ENCODE peak calls at places on chromosomes 7 and 10, in four cellular contexts. One of them, this sample, is unnamed.

GRCh38 chr7:76086070-76086469 is 38.2 kb downstream of the MDH2 start:
- DNase-seq in prostate gland: no peak
- DNase-seq in DND-41: no peak
- DNase-seq in psoas muscle: no peak
- DNase-seq in this sample: no peak

GRCh38 chr10:73923935-73924598 is 13.1 kb downstream of the PLAU start:
- DNase-seq in prostate gland: no peak
- DNase-seq in psoas muscle: no peak
- DNase-seq in DND-41: no peak
- DNase-seq in this sample: no peak

GRCh38 chr7:41029072-41029492 is 673.8 kb downstream of the INHBA start:
- DNase-seq in DND-41: no peak
- DNase-seq in prostate gland: no peak
- DNase-seq in psoas muscle: no peak
- DNase-seq in this sample: no peak

GRCh38 chr7:137343483-137343841 is at the start of gene PTN:
- DNase-seq in psoas muscle: no peak
- DNase-seq in prostate gland: peak; percentile 14
- DNase-seq in DND-41: no peak
- DNase-seq in this sample: no peak

GRCh38 chr7:108248821-108249220 is 118.7 kb upstream of the LAMB4 start:
- DNase-seq in prostate gland: no peak
- DNase-seq in DND-41: no peak
- DNase-seq in psoas muscle: no peak
- DNase-seq in this sample: no peak

GRCh38 chr10:84824525-84824924 is 496.1 kb downstream of the CCSER2 start:
- DNase-seq in psoas muscle: no peak
- DNase-seq in DND-41: no peak
- DNase-seq in prostate gland: no peak
- DNase-seq in this sample: no peak

GRCh38 chr7:128322040-128322643 is 21.6 kb downstream of the RBM28 start:
- DNase-seq in DND-41: no peak
- DNase-seq in prostate gland: no peak
- DNase-seq in psoas muscle: no peak
- DNase-seq in this sample: no peak

GRCh38 chr10:43897765-43898419 is 249.2 kb upstream of the ZNF32 start:
- DNase-seq in DND-41: no peak
- DNase-seq in psoas muscle: no peak
- DNase-seq in prostate gland: no peak
- DNase-seq in this sample: no peak

GRCh38 chr10:69335063-69335587 is 56.8 kb downstream of the HK1 start:
- DNase-seq in prostate gland: no peak
- DNase-seq in psoas muscle: peak; percentile 69
- DNase-seq in DND-41: no peak
- DNase-seq in this sample: peak; percentile 45

GRCh38 chr10:133143200-133143533 is 16.9 kb upstream of the KNDC1 start:
- DNase-seq in prostate gland: no peak
- DNase-seq in DND-41: no peak
- DNase-seq in psoas muscle: no peak
- DNase-seq in this sample: no peak

GRCh38 chr7:149885191-149886017 is 11.6 kb downstream of the ATP6V0E2 start:
- DNase-seq in DND-41: no peak
- DNase-seq in prostate gland: peak; percentile 3
- DNase-seq in psoas muscle: no peak
- DNase-seq in this sample: no peak

GRCh38 chr7:128788446-128789412 is 3.0 kb upstream of the CCDC136 start:
- DNase-seq in DND-41: no peak
- DNase-seq in prostate gland: no peak
- DNase-seq in psoas muscle: no peak
- DNase-seq in this sample: no peak

DNA sequence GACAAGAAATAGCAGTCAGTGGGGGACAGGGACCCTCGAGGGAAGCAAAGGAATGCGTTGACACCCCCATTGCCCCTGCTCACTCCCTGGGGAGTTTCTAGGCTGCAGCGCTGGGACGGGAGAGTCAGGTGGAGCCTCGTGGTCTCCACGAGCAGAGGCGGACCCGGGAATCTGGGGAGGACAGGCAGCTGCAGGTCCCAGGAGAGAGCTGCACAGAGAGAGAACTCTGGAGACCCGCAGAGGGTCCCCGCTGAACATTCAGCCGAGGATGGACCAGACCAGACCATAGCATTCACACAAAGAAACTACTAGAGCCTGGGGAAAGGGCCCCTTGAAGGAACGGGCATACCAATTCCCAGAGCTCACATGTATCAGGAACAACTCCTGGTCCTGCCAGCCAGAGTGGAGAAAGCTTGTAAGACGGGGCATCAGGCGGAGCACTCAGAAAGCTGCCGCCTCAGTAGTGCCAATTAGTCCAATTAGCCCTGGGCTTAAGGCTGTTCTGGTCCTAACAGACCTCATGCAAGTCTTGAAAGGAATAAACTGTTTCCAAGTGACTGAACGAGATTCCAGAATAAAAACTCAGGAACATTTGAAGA is 966.7 kb upstream of the ZNF722 start:
- DNase-seq in prostate gland: no peak
- DNase-seq in DND-41: no peak
- DNase-seq in psoas muscle: no peak
- DNase-seq in this sample: no peak
- H3K9me3 ChIP-seq in prostate gland: no peaks in the 10 kb centered on the region
- H3K9me3 ChIP-seq in DND-41: peaks cover 16% of the 10 kb centered on the region
- H3K9me3 ChIP-seq in psoas muscle: peaks cover 6% of the 10 kb centered on the region
- H3K9me3 ChIP-seq in this sample: no peaks in the 10 kb centered on the region

GRCh38 chr7:133702903-133703302 is 424.2 kb upstream of the LRGUK start:
- DNase-seq in prostate gland: no peak
- DNase-seq in psoas muscle: no peak
- DNase-seq in DND-41: no peak
- DNase-seq in this sample: no peak
- H3K4me3 ChIP-seq in prostate gland: no peak overlapping the region
- H3K4me3 ChIP-seq in psoas muscle: no peak overlapping the region
- H3K4me3 ChIP-seq in DND-41: no peak overlapping the region
- H3K4me3 ChIP-seq in this sample: no peak overlapping the region

GRCh38 chr10:123908379-123908778 is 16.8 kb upstream of the CPXM2 start:
- DNase-seq in psoas muscle: no peak
- DNase-seq in prostate gland: no peak
- DNase-seq in DND-41: no peak
- DNase-seq in this sample: no peak

GRCh38 chr10:123904834-123905409 is 13.3 kb upstream of the CPXM2 start:
- DNase-seq in prostate gland: no peak
- DNase-seq in DND-41: no peak
- DNase-seq in psoas muscle: no peak
- DNase-seq in this sample: no peak

GRCh38 chr10:123911866-123912265 is 20.3 kb upstream of the CPXM2 start:
- DNase-seq in psoas muscle: no peak
- DNase-seq in DND-41: no peak
- DNase-seq in prostate gland: no peak
- DNase-seq in this sample: no peak

GRCh38 chr10:123909866-123910265 is 18.3 kb upstream of the CPXM2 start:
- DNase-seq in psoas muscle: no peak
- DNase-seq in DND-41: no peak
- DNase-seq in prostate gland: no peak
- DNase-seq in this sample: no peak

DNA sequence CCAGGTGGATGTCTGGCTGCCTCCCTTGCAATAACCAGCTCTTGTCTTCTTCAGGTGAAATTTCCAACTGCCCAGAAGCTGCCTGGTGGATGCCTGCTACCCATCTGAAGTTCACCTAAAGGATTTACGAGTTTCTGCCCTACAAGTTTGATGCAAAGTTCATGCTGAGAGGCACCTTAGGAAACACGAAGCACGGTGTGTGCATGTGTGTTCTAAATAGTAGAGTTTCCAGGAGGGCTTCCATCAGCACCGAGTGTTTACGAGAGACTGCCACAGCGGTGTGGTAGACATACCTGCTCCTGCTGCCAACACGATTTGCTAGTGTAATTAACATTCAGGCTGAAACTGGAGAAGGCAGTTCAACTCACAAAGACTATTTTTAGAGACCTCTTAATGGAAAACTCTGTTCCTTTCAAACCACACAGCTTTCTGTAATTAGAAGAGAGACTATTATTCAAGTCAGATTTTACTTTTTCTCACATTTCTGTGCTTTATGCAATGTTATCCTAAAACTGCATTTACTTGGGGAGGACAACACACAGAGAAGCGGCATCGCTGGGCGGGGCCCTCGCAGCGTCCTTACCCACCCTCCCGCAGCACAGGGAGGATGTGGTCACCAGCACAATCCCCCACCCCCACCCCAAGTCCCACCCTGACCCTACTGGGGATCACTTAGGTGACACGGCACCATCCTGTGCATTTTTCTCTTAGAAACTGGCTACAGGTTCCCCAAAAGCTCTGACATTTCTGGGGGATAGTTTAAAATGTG is 15.5 kb upstream of the CPXM2 start:
- DNase-seq in psoas muscle: no peak
- DNase-seq in DND-41: no peak
- DNase-seq in prostate gland: no peak
- DNase-seq in this sample: no peak
- H3K27ac ChIP-seq in psoas muscle: no peak overlapping the region
- H3K27ac ChIP-seq in DND-41: no peak overlapping the region
- H3K27ac ChIP-seq in prostate gland: no peak overlapping the region
- H3K27ac ChIP-seq in this sample: no peak overlapping the region

DNA sequence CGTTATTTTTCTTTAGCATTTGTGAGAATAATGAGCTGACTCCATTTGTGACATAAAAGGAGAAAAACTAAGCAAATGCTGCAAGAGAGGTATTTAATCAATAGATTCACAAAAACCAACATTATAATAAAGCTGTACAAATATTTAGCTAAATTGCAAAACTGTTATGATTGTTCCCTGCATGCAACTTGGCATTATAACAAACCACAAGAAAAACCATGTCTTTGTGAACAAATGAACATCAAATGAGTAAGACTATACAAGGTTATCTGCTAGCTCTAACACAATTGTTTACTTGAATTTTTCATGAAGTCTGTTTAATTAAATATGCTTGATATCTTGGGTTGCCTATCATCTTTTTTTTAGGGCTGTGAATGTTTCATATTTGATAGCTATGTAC is 50.8 kb upstream of the PPP1R9A start:
- DNase-seq in DND-41: no peak
- DNase-seq in prostate gland: no peak
- DNase-seq in psoas muscle: no peak
- DNase-seq in this sample: no peak
- H3K9me3 ChIP-seq in DND-41: no peaks in the 10 kb centered on the region
- H3K9me3 ChIP-seq in prostate gland: no peaks in the 10 kb centered on the region
- H3K9me3 ChIP-seq in psoas muscle: no peaks in the 10 kb centered on the region
- H3K9me3 ChIP-seq in this sample: no peaks in the 10 kb centered on the region

GRCh38 chr10:103277713-103278299 is 868 bp downstream of the INA start:
- DNase-seq in prostate gland: no peak
- DNase-seq in DND-41: no peak
- DNase-seq in psoas muscle: no peak
- DNase-seq in this sample: no peak
- H3K4me3 ChIP-seq in prostate gland: peak overlapping the region; percentile 25
- H3K4me3 ChIP-seq in DND-41: no peak overlapping the region
- H3K4me3 ChIP-seq in psoas muscle: peak overlapping the region; percentile 49
- H3K4me3 ChIP-seq in this sample: no peak overlapping the region

DNA sequence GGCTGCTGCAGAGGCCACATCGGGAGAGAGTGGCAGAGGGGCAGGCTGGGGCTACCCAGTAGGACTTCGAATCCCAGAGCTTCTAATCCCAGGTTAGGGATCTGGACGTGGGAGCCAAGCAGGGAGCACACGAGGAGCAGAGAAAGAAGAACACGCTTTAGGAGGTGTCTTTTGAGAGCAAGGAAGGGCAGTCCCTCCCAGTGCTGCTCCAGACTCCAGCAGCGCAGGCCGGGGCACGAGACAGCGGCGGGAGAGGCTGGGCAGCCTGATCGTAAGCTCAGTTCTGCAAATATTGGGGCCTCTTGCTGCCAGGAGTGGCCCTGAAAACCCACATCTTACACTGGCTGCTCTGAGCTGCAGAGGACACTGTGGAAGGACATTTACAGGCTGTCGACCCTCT is 75.9 kb downstream of the HIPK2 start:
- DNase-seq in prostate gland: no peak
- DNase-seq in psoas muscle: no peak
- DNase-seq in DND-41: no peak
- DNase-seq in this sample: no peak
- H3K27ac ChIP-seq in prostate gland: peak overlapping the region; percentile 11
- H3K27ac ChIP-seq in psoas muscle: peak overlapping the region; percentile 27
- H3K27ac ChIP-seq in DND-41: no peak overlapping the region
- H3K27ac ChIP-seq in this sample: no peak overlapping the region

GRCh38 chr7:64515781-64516180 is 47.1 kb downstream of the ZNF680 start:
- DNase-seq in prostate gland: no peak
- DNase-seq in psoas muscle: no peak
- DNase-seq in DND-41: no peak
- DNase-seq in this sample: no peak

GRCh38 chr7:64516451-64516850 is 46.4 kb downstream of the ZNF680 start:
- DNase-seq in psoas muscle: no peak
- DNase-seq in prostate gland: no peak
- DNase-seq in DND-41: no peak
- DNase-seq in this sample: no peak

DNA sequence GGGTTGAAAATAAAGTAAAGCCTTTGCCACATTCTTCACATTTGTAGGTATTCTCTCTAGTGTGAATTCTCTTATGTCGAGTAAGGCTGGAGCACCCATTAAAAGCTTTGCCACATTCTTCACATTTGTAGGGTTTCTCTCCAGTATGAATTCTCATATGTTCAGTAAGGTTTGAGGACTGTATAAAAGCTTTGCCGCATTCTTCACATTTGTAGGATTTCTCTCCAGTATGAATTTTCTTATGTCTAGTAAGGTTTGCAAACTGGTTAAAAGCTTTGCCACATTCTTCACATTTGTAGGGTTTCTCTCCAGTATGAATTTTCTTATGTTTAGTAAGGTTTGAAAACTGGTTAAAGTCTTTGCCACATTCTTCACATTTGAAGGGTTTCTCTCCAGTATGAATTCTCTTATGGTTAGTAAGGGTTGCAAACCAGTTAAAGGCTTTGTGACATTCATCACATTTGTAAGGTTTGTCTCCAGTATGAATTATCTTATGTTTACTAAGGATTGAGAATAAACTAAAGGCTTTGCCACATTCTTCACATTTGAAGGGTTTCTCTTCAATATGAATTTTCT is 41.4 kb downstream of the ZNF680 start:
- DNase-seq in prostate gland: no peak
- DNase-seq in DND-41: no peak
- DNase-seq in psoas muscle: no peak
- DNase-seq in this sample: no peak
- H3K9me3 ChIP-seq in prostate gland: peaks cover 7% of the 10 kb centered on the region
- H3K9me3 ChIP-seq in DND-41: peaks cover 79% of the 10 kb centered on the region
- H3K9me3 ChIP-seq in psoas muscle: peaks cover 99% of the 10 kb centered on the region
- H3K9me3 ChIP-seq in this sample: peaks cover 42% of the 10 kb centered on the region

GRCh38 chr7:74033372-74034311 is 5.7 kb downstream of the ELN start:
- DNase-seq in psoas muscle: peak; percentile 90
- DNase-seq in prostate gland: no peak
- DNase-seq in DND-41: no peak
- DNase-seq in this sample: no peak
- H3K4me3 ChIP-seq in psoas muscle: no peak overlapping the region
- H3K4me3 ChIP-seq in prostate gland: no peak overlapping the region
- H3K4me3 ChIP-seq in DND-41: no peak overlapping the region
- H3K4me3 ChIP-seq in this sample: no peak overlapping the region

This sample was measured in CD4-positive, alpha-beta memory T cell.